ENCODE peak calls at places on chromosomes 12 and 14, in five cellular contexts. One of them, this sample, is unnamed.

GRCh38 chr12:125186471-125187147 is 121.4 kb downstream of the AACS start:
- DNase-seq in IMR-90: no peak
- DNase-seq in K562: peak
- DNase-seq in GM12878: no peak
- DNase-seq in HepG2: no peak
- DNase-seq in this sample: peak

GRCh38 chr12:117857632-117858274 is 111.0 kb downstream of the KSR2 start:
- DNase-seq in IMR-90: peak
- DNase-seq in K562: peak
- DNase-seq in GM12878: peak
- DNase-seq in HepG2: peak
- DNase-seq in this sample: peak

GRCh38 chr12:53217049-53217929 is 10.2 kb upstream of the ITGB7 start:
- DNase-seq in IMR-90: no peak
- DNase-seq in K562: no peak
- DNase-seq in GM12878: no peak
- DNase-seq in HepG2: no peak
- DNase-seq in this sample: no peak

GRCh38 chr12:89665556-89665955 is 43.1 kb downstream of the ATP2B1 start:
- DNase-seq in IMR-90: no peak
- DNase-seq in K562: no peak
- DNase-seq in GM12878: no peak
- DNase-seq in HepG2: no peak
- DNase-seq in this sample: no peak

GRCh38 chr12:76449572-76449971 is 101.4 kb upstream of the BBS10 start:
- DNase-seq in IMR-90: peak
- DNase-seq in K562: no peak
- DNase-seq in GM12878: no peak
- DNase-seq in HepG2: no peak
- DNase-seq in this sample: no peak

GRCh38 chr14:64628940-64629403 is 75.3 kb upstream of the PLEKHG3 start:
- DNase-seq in IMR-90: peak
- DNase-seq in K562: no peak
- DNase-seq in GM12878: no peak
- DNase-seq in HepG2: no peak
- DNase-seq in this sample: peak

GRCh38 chr14:89197623-89198022 is 219.4 kb downstream of the FOXN3 start:
- DNase-seq in IMR-90: no peak
- DNase-seq in K562: no peak
- DNase-seq in GM12878: no peak
- DNase-seq in HepG2: no peak
- DNase-seq in this sample: no peak

GRCh38 chr14:63203618-63204406 is 431 bp upstream of the RHOJ start:
- DNase-seq in IMR-90: peak
- DNase-seq in K562: no peak
- DNase-seq in GM12878: no peak
- DNase-seq in HepG2: peak
- DNase-seq in this sample: peak

GRCh38 chr14:103984196-103984595 is 41.9 kb upstream of the RD3L start:
- DNase-seq in IMR-90: no peak
- DNase-seq in K562: no peak
- DNase-seq in GM12878: no peak
- DNase-seq in HepG2: no peak
- DNase-seq in this sample: no peak

GRCh38 chr12:110379201-110379600 is 24.3 kb downstream of the ANAPC7 start:
- DNase-seq in IMR-90: no peak
- DNase-seq in K562: no peak
- DNase-seq in GM12878: no peak
- DNase-seq in HepG2: no peak
- DNase-seq in this sample: no peak

GRCh38 chr12:107488666-107489065 is 196.9 kb upstream of the PWP1 start:
- DNase-seq in IMR-90: peak
- DNase-seq in K562: no peak
- DNase-seq in GM12878: no peak
- DNase-seq in HepG2: no peak
- DNase-seq in this sample: no peak

GRCh38 chr12:75655233-75655879 is 143.9 kb upstream of the KRR1 start:
- DNase-seq in IMR-90: no peak
- DNase-seq in K562: no peak
- DNase-seq in GM12878: no peak
- DNase-seq in HepG2: no peak
- DNase-seq in this sample: no peak

GRCh38 chr12:87678453-87678852 is 350.7 kb downstream of the C12orf50 start:
- DNase-seq in IMR-90: peak
- DNase-seq in K562: no peak
- DNase-seq in GM12878: no peak
- DNase-seq in HepG2: no peak
- DNase-seq in this sample: no peak

GRCh38 chr14:99475179-99475578 is 5.5 kb downstream of the SETD3 start:
- DNase-seq in IMR-90: no peak
- DNase-seq in K562: no peak
- DNase-seq in GM12878: no peak
- DNase-seq in HepG2: no peak
- DNase-seq in this sample: no peak

GRCh38 chr14:71475916-71476315 is 456.3 kb upstream of the RGS6 start:
- DNase-seq in IMR-90: no peak
- DNase-seq in K562: no peak
- DNase-seq in GM12878: no peak
- DNase-seq in HepG2: no peak
- DNase-seq in this sample: no peak

GRCh38 chr14:91112172-91112571 is 1.7 kb upstream of the DGLUCY start:
- DNase-seq in IMR-90: no peak
- DNase-seq in K562: no peak
- DNase-seq in GM12878: no peak
- DNase-seq in HepG2: no peak
- DNase-seq in this sample: no peak

GRCh38 chr14:91105673-91106072 is 8.2 kb upstream of the DGLUCY start:
- DNase-seq in IMR-90: peak
- DNase-seq in K562: no peak
- DNase-seq in GM12878: no peak
- DNase-seq in HepG2: no peak
- DNase-seq in this sample: no peak

GRCh38 chr14:91113829-91114078 is at the start of gene DGLUCY:
- DNase-seq in IMR-90: peak
- DNase-seq in K562: no peak
- DNase-seq in GM12878: no peak
- DNase-seq in HepG2: no peak
- DNase-seq in this sample: peak

GRCh38 chr14:91111443-91111842 is 2.4 kb upstream of the DGLUCY start:
- DNase-seq in IMR-90: no peak
- DNase-seq in K562: no peak
- DNase-seq in GM12878: no peak
- DNase-seq in HepG2: no peak
- DNase-seq in this sample: no peak

DNA sequence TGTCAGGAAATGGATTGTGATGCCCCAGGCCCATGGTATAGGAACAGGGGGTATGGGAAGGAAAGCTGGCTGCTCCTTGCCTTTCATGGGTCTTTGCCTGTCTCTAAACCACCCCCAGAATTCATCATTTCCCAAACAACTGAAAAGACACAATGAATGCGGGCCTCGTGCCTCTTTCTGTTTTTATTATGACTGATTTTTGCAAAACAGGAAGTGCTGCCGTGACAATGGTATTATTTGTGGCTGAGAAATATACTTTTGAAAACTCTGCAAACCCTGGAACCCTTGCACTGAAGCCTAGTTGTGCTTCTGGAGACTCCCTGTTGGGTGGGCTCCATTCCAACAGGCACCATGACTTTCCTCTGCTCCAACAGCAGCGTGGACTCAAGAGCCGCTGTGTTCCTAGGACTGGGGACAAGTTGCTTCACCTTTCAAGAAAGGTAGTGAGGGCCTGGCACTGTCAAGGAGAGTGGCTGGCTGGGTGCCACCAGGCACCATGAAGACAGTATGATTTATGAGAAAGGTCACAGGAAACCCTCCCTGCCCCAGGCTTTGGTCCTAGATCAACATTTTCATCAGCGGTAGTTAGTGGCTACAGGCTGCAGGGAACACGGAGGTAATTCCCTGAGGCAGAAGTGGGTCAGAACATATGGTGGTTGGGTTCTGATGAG is 4.8 kb upstream of the DGLUCY start:
- DNase-seq in IMR-90: no peak
- DNase-seq in K562: no peak
- DNase-seq in GM12878: no peak
- DNase-seq in HepG2: no peak
- DNase-seq in this sample: no peak
- H3K27ac ChIP-seq in IMR-90: peak
- H3K27ac ChIP-seq in K562: no peak
- H3K27ac ChIP-seq in GM12878: peak
- H3K27ac ChIP-seq in HepG2: no peak
- H3K27ac ChIP-seq in this sample: no peak

GRCh38 chr12:19771858-19772257 is 332.6 kb downstream of the AEBP2 start:
- DNase-seq in IMR-90: peak
- DNase-seq in K562: no peak
- DNase-seq in GM12878: no peak
- DNase-seq in HepG2: no peak
- DNase-seq in this sample: no peak
- TF ChIP-seq MXI1 in IMR-90: no peak
- TF ChIP-seq MXI1 in K562: no peak
- TF ChIP-seq MXI1 in GM12878: no peak
- TF ChIP-seq MXI1 in HepG2: no peak
- TF ChIP-seq MXI1 in this sample: no peak

DNA sequence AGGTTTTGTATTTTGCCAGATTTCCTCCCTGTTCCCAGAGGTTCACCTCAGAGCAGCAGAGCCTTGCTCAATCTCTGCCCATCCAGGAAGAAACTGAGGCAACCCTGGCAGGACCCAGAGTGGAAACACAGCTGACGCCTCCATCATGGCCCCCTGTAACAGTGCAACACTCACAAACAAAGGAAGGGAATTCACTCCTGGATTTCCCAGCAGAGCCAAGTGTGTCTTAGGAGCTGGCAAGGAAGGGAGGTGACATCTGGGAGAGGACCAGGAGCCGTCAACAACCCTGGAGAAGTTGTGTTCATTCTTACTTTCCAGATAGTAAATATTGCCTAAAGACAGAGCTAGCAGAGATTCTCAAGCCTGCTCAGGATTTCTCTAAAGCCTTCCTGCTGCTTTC is 73.7 kb downstream of the IRF2BPL start:
- DNase-seq in IMR-90: no peak
- DNase-seq in K562: no peak
- DNase-seq in GM12878: no peak
- DNase-seq in HepG2: no peak
- DNase-seq in this sample: no peak
- H3K27ac ChIP-seq in IMR-90: peak
- H3K27ac ChIP-seq in K562: no peak
- H3K27ac ChIP-seq in GM12878: peak
- H3K27ac ChIP-seq in HepG2: no peak
- H3K27ac ChIP-seq in this sample: peak

GRCh38 chr14:32779845-32780244 is 158.8 kb upstream of the NPAS3 start:
- DNase-seq in IMR-90: no peak
- DNase-seq in K562: no peak
- DNase-seq in GM12878: no peak
- DNase-seq in HepG2: no peak
- DNase-seq in this sample: no peak

DNA sequence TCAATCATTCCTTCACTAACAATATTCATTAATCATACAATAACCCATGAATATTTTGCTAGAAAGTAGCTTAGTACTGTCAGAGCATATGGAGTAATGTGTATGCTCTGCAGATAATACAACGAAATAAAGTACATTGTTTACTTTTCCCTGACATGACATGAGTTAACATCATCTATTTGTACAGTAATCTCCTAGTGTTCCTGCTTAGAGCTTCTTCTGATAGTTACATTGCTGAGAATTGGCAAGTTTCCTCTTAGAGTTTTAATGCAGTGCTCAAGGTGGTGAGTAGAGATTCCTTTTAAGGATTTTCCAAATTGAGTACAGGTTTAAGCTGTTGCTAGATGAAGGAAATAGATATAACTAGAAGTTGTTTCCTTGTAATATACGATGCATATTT is 164.5 kb upstream of the NPAS3 start:
- DNase-seq in IMR-90: no peak
- DNase-seq in K562: no peak
- DNase-seq in GM12878: no peak
- DNase-seq in HepG2: no peak
- DNase-seq in this sample: no peak
- TF ChIP-seq MXI1 in IMR-90: no peak
- TF ChIP-seq MXI1 in K562: no peak
- TF ChIP-seq MXI1 in GM12878: no peak
- TF ChIP-seq MXI1 in HepG2: no peak
- TF ChIP-seq MXI1 in this sample: no peak

DNA sequence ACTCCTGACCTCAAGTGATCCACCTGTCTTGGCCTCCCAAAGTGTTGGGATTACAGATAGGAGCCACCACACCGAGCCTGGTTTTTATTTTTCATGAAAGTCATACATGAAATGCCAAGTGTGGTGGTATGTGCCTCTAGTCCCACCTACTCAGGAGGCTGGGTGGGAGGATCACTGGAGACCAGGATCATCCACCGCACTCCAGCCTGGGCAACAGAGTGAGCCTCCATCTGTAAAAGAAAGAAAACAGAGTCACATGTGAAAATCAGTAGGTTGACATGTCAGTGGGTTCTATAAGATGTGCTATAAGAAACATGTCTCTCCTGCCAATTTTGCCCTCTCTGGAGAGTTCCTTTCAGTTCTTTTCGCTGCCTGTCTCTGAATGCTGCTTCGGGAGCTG is 28.2 kb downstream of the ANKRD9 start:
- DNase-seq in IMR-90: no peak
- DNase-seq in K562: no peak
- DNase-seq in GM12878: no peak
- DNase-seq in HepG2: no peak
- DNase-seq in this sample: no peak
- H3K27ac ChIP-seq in IMR-90: no peak
- H3K27ac ChIP-seq in K562: no peak
- H3K27ac ChIP-seq in GM12878: no peak
- H3K27ac ChIP-seq in HepG2: peak
- H3K27ac ChIP-seq in this sample: no peak

This sample was measured in SK-N-SH.